ENCODE peak calls at places on chromosomes 16 and 17, in nine cellular contexts. W is heart left ventricle, V is mucosa of descending colon, N is B cell, M is psoas muscle, R is cardiac fibroblast, C is GM20000, Y is gastrocnemius medialis, G is progenitor cell of endocrine pancreas. Z is an unnamed sample.
A peak's percentile ranks its signal among the peaks of the same experiment; 100 is the strongest.

GRCh38 chr17:66975614-66976378 is 11.3 kb downstream of the CACNG4 start:
- DNase-seq in W (peak; percentile 38), V (no peak), N (no peak), M (no peak), R (no peak), C (peak; percentile 47), Y (peak; percentile 20), G (no peak), Z (no peak)

GRCh38 chr16:86910821-86911220 is 332.5 kb downstream of the FOXL1 start:
- DNase-seq in W (no peak), V (no peak), N (no peak), M (no peak), R (no peak), C (no peak), Y (no peak), G (no peak), Z (no peak)

GRCh38 chr16:88442811-88443576 is 10.1 kb upstream of the ZFPM1 start:
- DNase-seq in W (peak; percentile 73), V (peak; percentile 77), N (peak; percentile 75), M (peak; percentile 77), R (peak; percentile 69), C (peak; percentile 95), Y (peak; percentile 47), G (peak; percentile 89), Z (peak; percentile 81)

GRCh38 chr17:5841862-5842261 is 228.3 kb upstream of the WSCD1 start:
- DNase-seq in W (no peak), V (no peak), N (no peak), M (no peak), R (no peak), C (no peak), Y (no peak), G (no peak), Z (no peak)

GRCh38 chr17:29905879-29906167 is 24.2 kb downstream of the SSH2 start:
- DNase-seq in W (no peak), V (no peak), N (no peak), M (no peak), R (no peak), C (no peak), Y (no peak), G (no peak), Z (no peak)

GRCh38 chr16:30896890-30897730 is 696 bp downstream of the CTF1 start:
- DNase-seq in W (peak; percentile 94), V (peak; percentile 93), N (peak; percentile 82), M (peak; percentile 94), R (peak; percentile 92), C (peak; percentile 90), Y (peak; percentile 84), G (peak; percentile 72), Z (peak; percentile 77)

GRCh38 chr17:45246861-45247428 is 14.9 kb downstream of the SPATA32 start:
- DNase-seq in W (no peak), V (no peak), N (no peak), M (no peak), R (no peak), C (peak; percentile 68), Y (no peak), G (peak; percentile 58), Z (peak; percentile 65)

GRCh38 chr16:89575247-89576172 is at the start of gene CPNE7:
- DNase-seq in W (no peak), V (no peak), N (no peak), M (peak; percentile 16), R (no peak), C (peak; percentile 87), Y (no peak), G (no peak), Z (no peak)

GRCh38 chr17:75881678-75882454 is 3.5 kb upstream of the TRIM47 start:
- DNase-seq in W (no peak), V (no peak), N (no peak), M (no peak), R (no peak), C (no peak), Y (no peak), G (no peak), Z (no peak)

GRCh38 chr17:73667184-73667959 is 23.1 kb upstream of the SDK2 start:
- DNase-seq in W (no peak), V (no peak), N (no peak), M (no peak), R (no peak), C (no peak), Y (no peak), G (no peak), Z (no peak)

GRCh38 chr16:66459878-66460277 is 32.8 kb downstream of the BEAN1 start:
- DNase-seq in W (no peak), V (no peak), N (no peak), M (no peak), R (no peak), C (no peak), Y (no peak), G (no peak), Z (no peak)

GRCh38 chr17:64506201-64506575 is at the start of gene DDX5:
- DNase-seq in W (peak; percentile 98), V (peak; percentile 99), N (peak; percentile 98), M (peak; percentile 98), R (peak; percentile 98), C (peak; percentile 94), Y (peak; percentile 97), G (peak; percentile 97), Z (peak; percentile 94)

GRCh38 chr16:12327971-12328726 is 351.6 kb downstream of the SNX29 start:
- DNase-seq in W (no peak), V (no peak), N (no peak), M (no peak), R (no peak), C (no peak), Y (no peak), G (no peak), Z (no peak)
- TF ChIP-seq CTCF in W (no peak), V (no peak), N (no peak), M (no peak), R (no peak), C (no peak), Y (no peak), G (no peak), Z (no peak)

GRCh38 chr16:76879420-76879819 is 311.6 kb upstream of the MON1B start:
- DNase-seq in W (no peak), V (no peak), N (no peak), M (no peak), R (no peak), C (no peak), Y (no peak), G (no peak), Z (no peak)

GRCh38 chr16:76885776-76886175 is 305.2 kb upstream of the MON1B start:
- DNase-seq in W (no peak), V (no peak), N (no peak), M (no peak), R (no peak), C (no peak), Y (no peak), G (no peak), Z (no peak)

DNA sequence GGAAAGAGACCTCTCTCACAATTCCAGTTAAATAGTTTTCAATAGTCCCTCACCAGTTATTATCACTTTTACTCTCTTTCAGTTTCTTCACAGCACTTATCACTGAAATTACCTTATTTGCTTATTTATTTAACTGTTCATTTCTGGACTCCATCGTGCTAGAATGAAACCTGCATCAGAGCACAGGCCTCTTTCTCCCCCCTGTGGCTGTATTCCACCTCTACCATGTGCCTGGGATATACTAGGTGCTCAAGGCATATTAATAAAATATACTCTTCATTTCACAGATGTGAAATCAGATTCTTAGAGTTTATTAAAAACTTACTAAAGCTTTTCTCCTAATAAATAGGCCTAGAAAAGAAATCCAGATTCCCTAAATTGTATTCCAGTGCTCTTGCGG is 308.9 kb upstream of the MON1B start:
- DNase-seq in W (no peak), V (no peak), N (no peak), M (no peak), R (peak; percentile 1), C (no peak), Y (no peak), G (no peak), Z (no peak)
- TF ChIP-seq CTCF in W (no peak), V (no peak), N (no peak), M (no peak), R (no peak), C (no peak), Y (no peak), G (no peak), Z (no peak)

DNA sequence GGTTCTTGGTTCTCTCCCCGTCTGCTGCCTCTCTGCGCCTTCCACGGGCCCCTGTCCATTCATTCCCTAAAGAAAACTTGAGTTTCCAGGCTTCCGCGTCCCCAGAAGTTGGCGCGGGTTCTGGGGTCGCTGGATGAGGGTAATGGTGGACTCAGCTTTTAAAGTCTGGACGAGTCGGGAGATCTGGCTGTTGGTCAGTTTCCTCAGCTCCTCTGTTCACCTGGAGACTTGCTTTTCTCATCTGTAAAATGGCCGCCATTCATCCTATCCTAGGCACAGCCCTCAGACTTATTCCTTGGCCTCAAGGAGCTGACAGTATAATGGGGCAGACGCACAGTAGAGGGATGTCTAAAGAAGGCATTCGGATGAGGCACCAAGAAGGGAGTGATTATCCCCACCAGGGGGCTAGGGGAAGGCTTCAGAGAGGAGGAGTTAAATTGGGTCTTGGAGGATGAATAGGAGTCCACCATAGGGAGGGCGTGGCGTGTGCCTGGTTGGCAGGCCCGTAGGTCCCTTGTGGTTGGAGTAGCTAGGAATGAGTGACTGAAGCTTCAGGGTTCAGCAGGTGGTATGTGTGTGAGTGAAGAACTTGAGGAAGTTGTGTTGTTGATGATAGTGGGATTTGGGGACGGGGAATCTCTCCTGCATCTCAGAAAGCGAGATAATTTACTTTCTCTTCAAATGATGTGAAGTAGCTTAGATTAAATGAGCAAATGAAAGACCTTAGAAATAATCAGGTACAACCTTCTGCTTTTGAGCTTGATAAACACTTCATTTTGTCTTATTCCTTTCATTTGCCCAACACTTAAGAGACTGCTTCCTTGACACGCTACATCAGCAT is 655 bp downstream of the VPS35L start:
- DNase-seq in W (no peak), V (no peak), N (peak; percentile 39), M (no peak), R (peak; percentile 61), C (peak; percentile 33), Y (no peak), G (peak; percentile 11), Z (peak; percentile 49)
- TF ChIP-seq CTCF in W (no peak), V (no peak), N (no peak), M (no peak), R (peak; percentile 31), C (no peak), Y (no peak), G (peak; percentile 44), Z (peak; percentile 56)

GRCh38 chr16:56520251-56520577 is 390 bp upstream of the BBS2 start:
- DNase-seq in W (no peak), V (no peak), N (no peak), M (no peak), R (no peak), C (no peak), Y (no peak), G (no peak), Z (no peak)

GRCh38 chr16:56515665-56516064 is 4.2 kb downstream of the BBS2 start:
- DNase-seq in W (no peak), V (no peak), N (no peak), M (no peak), R (no peak), C (no peak), Y (no peak), G (no peak), Z (no peak)

GRCh38 chr16:56518435-56518834 is 1.4 kb downstream of the BBS2 start:
- DNase-seq in W (no peak), V (no peak), N (no peak), M (no peak), R (no peak), C (no peak), Y (no peak), G (no peak), Z (no peak)

GRCh38 chr16:56517206-56517605 is 2.6 kb downstream of the BBS2 start:
- DNase-seq in W (no peak), V (no peak), N (no peak), M (no peak), R (no peak), C (no peak), Y (no peak), G (no peak), Z (no peak)

GRCh38 chr16:56519459-56520250 is at the start of gene BBS2:
- DNase-seq in W (peak; percentile 93), V (peak; percentile 95), N (peak; percentile 90), M (peak; percentile 93), R (peak; percentile 81), C (peak; percentile 94), Y (peak; percentile 79), G (peak; percentile 88), Z (peak; percentile 80)
- TF ChIP-seq CTCF in W (no peak), V (no peak), N (no peak), M (no peak), R (no peak), C (no peak), Y (no peak), G (no peak), Z (peak; percentile 24)